ENCODE peak calls at places on chromosomes 2 and 18, in six cellular contexts. N, F, W, V, K and D are unnamed samples. For H3K36me3 and H3K4me1, the result is how much of the 10 kb centered on the place peaks cover.

GRCh38 chr2:49619804-49620203 is 465.5 kb upstream of the FSHR start:
- DNase-seq in N (no peak), F (peak), W (no peak), V (no peak), K (no peak), D (no peak)

GRCh38 chr2:133581027-133581760 is 12.9 kb upstream of the NCKAP5 start:
- DNase-seq in N (no peak), F (peak), W (no peak), V (peak), K (no peak), D (no peak)

GRCh38 chr2:80971-81736 is 34.8 kb upstream of the FAM110C start:
- DNase-seq in N (no peak), F (no peak), W (no peak), V (no peak), K (no peak), D (no peak)

GRCh38 chr18:29840101-29840500 is 1202.4 kb downstream of the DSC3 start:
- DNase-seq in N (no peak), F (no peak), W (peak), V (no peak), K (no peak), D (no peak)

GRCh38 chr2:128264881-128265607 is 53.6 kb downstream of the HS6ST1 start:
- DNase-seq in N (no peak), F (no peak), W (no peak), V (no peak), K (no peak), D (no peak)

GRCh38 chr2:73503992-73504570 is 118.4 kb downstream of the ALMS1 start:
- DNase-seq in N (no peak), F (no peak), W (no peak), V (peak), K (no peak), D (no peak)

GRCh38 chr2:174339971-174340399 is 5.2 kb downstream of the SP9 start:
- DNase-seq in N (no peak), F (peak), W (no peak), V (no peak), K (no peak), D (no peak)

GRCh38 chr18:77131652-77132368 is 773 bp downstream of the MBP start:
- DNase-seq in N (peak), F (peak), W (no peak), V (no peak), K (peak), D (peak)

GRCh38 chr18:44507729-44508325 is 172.9 kb upstream of the SETBP1 start:
- DNase-seq in N (peak), F (no peak), W (no peak), V (peak), K (no peak), D (no peak)

GRCh38 chr2:64794426-64794995 is 140.8 kb upstream of the SERTAD2 start:
- DNase-seq in N (no peak), F (no peak), W (no peak), V (no peak), K (no peak), D (no peak)

GRCh38 chr2:132478669-132479068 is 62.1 kb downstream of the GPR39 start:
- DNase-seq in N (no peak), F (no peak), W (no peak), V (no peak), K (no peak), D (no peak)

GRCh38 chr2:84862006-84862405 is 18.9 kb downstream of the TRABD2A start:
- DNase-seq in N (no peak), F (no peak), W (no peak), V (no peak), K (no peak), D (no peak)

GRCh38 chr2:202963712-202964111 is 51.0 kb upstream of the NBEAL1 start:
- DNase-seq in N (no peak), F (peak), W (no peak), V (no peak), K (no peak), D (no peak)
- TF ChIP-seq POLR2AphosphoS5 in N (no peak), F (no peak), W (no peak), V (no peak), K (no peak), D (no peak)

GRCh38 chr2:10812362-10813084 is at the start of gene PDIA6:
- DNase-seq in N (peak), F (peak), W (peak), V (peak), K (peak), D (peak)

GRCh38 chr2:10814142-10814541 is 1.6 kb upstream of the PDIA6 start:
- DNase-seq in N (no peak), F (peak), W (no peak), V (peak), K (no peak), D (no peak)

GRCh38 chr2:10813085-10813748 is 632 bp upstream of the PDIA6 start:
- DNase-seq in N (no peak), F (no peak), W (no peak), V (no peak), K (no peak), D (no peak)

GRCh38 chr2:10811552-10811951 is 1.0 kb downstream of the PDIA6 start:
- DNase-seq in N (no peak), F (peak), W (no peak), V (peak), K (no peak), D (no peak)

DNA sequence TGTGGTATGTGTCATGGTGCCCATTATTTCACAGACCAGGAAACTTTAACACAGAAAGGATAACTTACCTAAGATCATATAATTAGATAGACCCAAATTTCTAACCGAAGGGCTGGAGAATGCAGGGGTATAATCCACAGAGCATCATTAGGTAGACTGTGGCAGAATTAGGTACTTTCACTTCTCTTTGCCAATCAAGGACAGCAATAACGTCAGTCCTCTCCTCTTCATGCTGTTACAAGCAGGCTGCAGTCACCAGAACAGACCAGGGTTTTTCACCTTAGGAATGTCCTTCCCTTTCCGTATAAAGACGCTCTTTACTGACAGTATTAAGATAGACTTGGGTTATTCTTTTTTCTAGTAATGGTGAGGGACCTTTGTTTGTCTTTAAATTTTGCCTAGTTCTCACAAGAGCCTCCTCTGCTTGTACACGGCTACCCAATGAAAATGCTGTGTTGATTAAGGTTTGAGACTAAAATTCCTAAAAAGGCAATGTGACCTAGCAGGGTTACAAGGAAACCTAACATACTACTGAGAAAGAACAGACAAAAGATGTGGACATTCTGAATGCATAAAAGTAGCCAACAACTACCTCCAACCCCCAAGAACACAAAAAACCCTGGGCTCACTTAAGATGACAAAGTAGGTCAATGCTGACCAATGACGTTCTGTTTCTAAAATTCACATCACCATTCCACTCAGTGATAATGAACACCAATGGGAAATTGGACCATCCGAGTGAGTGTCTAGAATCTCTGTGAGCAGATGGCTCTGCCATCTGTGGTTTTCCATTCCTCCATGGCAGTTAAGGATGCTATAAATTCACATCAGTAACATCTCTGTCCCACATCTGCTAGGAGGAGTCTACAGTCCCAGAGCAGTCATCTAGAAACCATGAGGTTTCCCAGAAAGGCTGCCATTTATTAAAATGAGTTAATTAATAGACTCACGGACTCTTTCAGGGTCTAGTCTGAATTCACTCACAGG is 2.1 kb downstream of the PDIA6 start:
- DNase-seq in N (no peak), F (no peak), W (no peak), V (peak), K (no peak), D (no peak)
- H3K36me3 ChIP-seq in N (under half), F (under half), W (under half), V (under half), K (under half), D (under half)

GRCh38 chr2:54523336-54523959 is 67.3 kb downstream of the SPTBN1 start:
- DNase-seq in N (no peak), F (no peak), W (no peak), V (no peak), K (no peak), D (no peak)

GRCh38 chr2:54526226-54526879 is 70.2 kb downstream of the SPTBN1 start:
- DNase-seq in N (no peak), F (no peak), W (no peak), V (no peak), K (no peak), D (no peak)

GRCh38 chr2:54522624-54523281 is 66.6 kb downstream of the SPTBN1 start:
- DNase-seq in N (peak), F (peak), W (peak), V (peak), K (peak), D (peak)

GRCh38 chr2:54525321-54525720 is 69.2 kb downstream of the SPTBN1 start:
- DNase-seq in N (no peak), F (no peak), W (no peak), V (no peak), K (no peak), D (no peak)

DNA sequence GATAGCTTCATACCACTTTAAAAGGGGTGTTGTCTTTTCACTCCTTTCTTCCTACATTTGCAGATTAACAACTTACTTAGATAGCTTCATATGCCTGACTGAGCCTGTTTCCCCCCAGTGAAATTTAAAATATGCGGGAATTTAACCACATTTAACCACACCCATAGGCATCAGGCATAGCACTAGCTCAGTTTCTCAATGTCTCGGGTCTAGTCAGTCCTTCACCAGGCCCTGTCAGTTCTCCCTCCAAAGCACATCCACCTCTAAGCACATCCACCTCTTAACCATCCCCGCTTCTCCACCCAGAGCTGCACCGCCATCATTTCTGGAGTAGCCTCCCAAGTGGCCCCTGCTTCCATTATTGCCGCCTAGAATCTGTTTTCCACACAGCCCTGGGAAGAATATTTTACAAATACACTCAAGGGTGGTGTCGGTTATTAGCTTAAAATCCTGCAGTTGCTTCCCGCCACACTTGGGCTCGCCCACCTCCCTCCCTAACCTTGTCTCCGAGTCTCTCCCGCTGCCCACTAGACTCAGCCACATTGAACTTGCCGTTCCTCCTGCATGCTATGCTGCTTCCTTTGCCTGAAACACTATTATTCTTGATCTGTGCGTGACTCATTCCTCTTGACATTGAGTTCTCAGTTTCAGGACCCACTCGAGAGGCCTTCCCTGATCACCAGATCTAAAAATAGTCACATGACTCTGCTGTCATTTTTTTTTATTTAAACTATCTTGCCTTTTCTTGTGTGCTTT is 68.3 kb downstream of the SPTBN1 start:
- DNase-seq in N (no peak), F (peak), W (no peak), V (peak), K (no peak), D (no peak)
- H3K4me1 ChIP-seq in N (under half), F (under half), W (under half), V (under half), K (under half), D (under half)

DNA sequence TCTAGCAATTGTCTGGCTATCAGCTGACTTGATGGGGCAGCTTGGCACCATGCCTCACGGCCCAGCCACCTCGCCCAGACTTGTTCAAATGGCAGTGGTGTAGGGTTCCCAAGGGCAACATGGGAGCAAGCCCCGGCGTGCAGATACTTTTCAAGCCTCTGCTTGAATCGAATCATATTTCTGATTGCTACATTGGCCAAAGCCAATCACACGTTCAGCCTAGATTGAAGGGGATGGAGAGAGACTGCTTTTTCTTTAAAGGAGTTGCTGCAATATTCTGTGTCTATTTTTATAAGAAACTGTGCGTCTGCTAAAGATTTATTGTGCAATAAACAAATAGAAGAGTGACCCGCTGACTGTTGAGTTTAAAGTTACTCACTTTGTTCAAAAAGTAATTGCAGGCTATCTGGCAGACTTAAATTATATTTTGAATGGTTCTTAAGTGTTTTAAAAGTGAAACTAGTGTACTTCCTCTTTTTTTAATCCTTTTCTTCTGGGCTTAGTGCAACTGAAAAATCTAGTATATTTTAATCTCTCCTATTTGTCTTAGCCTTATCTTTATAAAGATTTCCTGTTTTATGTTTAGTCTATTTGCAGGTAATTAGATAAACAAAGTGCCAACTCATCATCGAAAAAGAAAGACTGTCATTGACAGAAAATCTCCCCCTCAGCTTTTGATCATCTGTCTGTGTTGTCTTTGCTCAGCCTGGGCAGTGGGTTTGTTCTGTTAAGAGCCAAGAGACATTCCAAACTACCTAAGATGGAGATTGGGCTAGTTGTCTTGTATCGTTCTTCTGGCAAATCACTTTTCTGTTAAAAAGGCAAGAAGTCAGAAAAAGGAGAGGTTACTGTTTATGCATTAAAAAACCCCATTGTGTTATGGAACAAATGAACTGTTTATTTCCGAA is 156.1 kb downstream of the TPGS2 start:
- DNase-seq in N (peak), F (no peak), W (no peak), V (no peak), K (peak), D (no peak)
- TF ChIP-seq POLR2AphosphoS5 in N (no peak), F (no peak), W (no peak), V (no peak), K (peak), D (no peak)

GRCh38 chr2:240628507-240629418 is 3.5 kb downstream of the GPR35 start:
- DNase-seq in N (peak), F (no peak), W (no peak), V (no peak), K (no peak), D (peak)

GRCh38 chr2:240624011-240624949 is 1.0 kb upstream of the GPR35 start:
- DNase-seq in N (no peak), F (no peak), W (no peak), V (no peak), K (no peak), D (no peak)

GRCh38 chr2:240627736-240628506 is 2.6 kb downstream of the GPR35 start:
- DNase-seq in N (peak), F (no peak), W (no peak), V (no peak), K (no peak), D (no peak)

GRCh38 chr2:240624950-240625621 is at the start of gene GPR35:
- DNase-seq in N (peak), F (no peak), W (no peak), V (no peak), K (no peak), D (peak)

GRCh38 chr2:240626531-240627300 is 1.4 kb downstream of the GPR35 start:
- DNase-seq in N (peak), F (no peak), W (no peak), V (no peak), K (no peak), D (peak)
- H3K36me3 ChIP-seq in N (under half), F (under half), W (under half), V (under half), K (under half), D (under half)